ENCODE peak calls at places on chromosomes 6 and 20, in eight cellular contexts. G is mesothelial cell of epicardium, C is OCI-LY7, N is left ventricle myocardium inferior, J is transverse colon, K is glutamatergic neuron, R is epithelial cell of esophagus, Z is PC-9. A is an unnamed sample.
A peak's percentile ranks its signal among the peaks of the same experiment; 100 is the strongest.

GRCh38 chr6:99026135-99026534 is 78.4 kb upstream of the FBXL4 start:
- DNase-seq in G (no peak), C (peak; percentile 67), N (no peak), J (no peak), K (no peak), R (peak; percentile 85), Z (no peak), A (no peak)

GRCh38 chr20:47568019-47568418 is 66.3 kb downstream of the NCOA3 start:
- DNase-seq in G (no peak), C (no peak), N (no peak), J (peak; percentile 26), K (no peak), R (no peak), Z (peak; percentile 71), A (no peak)

GRCh38 chr6:106553440-106553839 is 75.9 kb downstream of the RTN4IP1 start:
- DNase-seq in G (no peak), C (no peak), N (no peak), J (no peak), K (no peak), R (peak; percentile 69), Z (no peak), A (no peak)

GRCh38 chr6:122651604-122652003 is 41.4 kb downstream of the PKIB start:
- DNase-seq in G (no peak), C (no peak), N (no peak), J (no peak), K (no peak), R (no peak), Z (no peak), A (no peak)

GRCh38 chr6:82616386-82617028 is 252.9 kb downstream of the TPBG start:
- DNase-seq in G (no peak), C (no peak), N (no peak), J (no peak), K (no peak), R (peak; percentile 7), Z (no peak), A (no peak)

GRCh38 chr6:20991910-20992309 is 457.7 kb downstream of the CDKAL1 start:
- DNase-seq in G (no peak), C (no peak), N (no peak), J (no peak), K (no peak), R (no peak), Z (no peak), A (no peak)

GRCh38 chr6:117265425-117266266 is at the start of gene VGLL2:
- DNase-seq in G (peak; percentile 42), C (no peak), N (peak; percentile 27), J (peak; percentile 35), K (peak; percentile 77), R (peak; percentile 24), Z (no peak), A (peak; percentile 44)

GRCh38 chr6:28896505-28897392 is 27.0 kb downstream of the TRIM27 start:
- DNase-seq in G (no peak), C (peak; percentile 79), N (peak; percentile 44), J (peak; percentile 60), K (peak; percentile 64), R (peak; percentile 65), Z (peak; percentile 60), A (peak; percentile 51)

GRCh38 chr6:23245559-23245958 is 676.2 kb downstream of the HDGFL1 start:
- DNase-seq in G (no peak), C (no peak), N (no peak), J (no peak), K (no peak), R (no peak), Z (no peak), A (no peak)

GRCh38 chr6:56226946-56227879 is 20.2 kb downstream of the COL21A1 start:
- DNase-seq in G (no peak), C (no peak), N (no peak), J (no peak), K (no peak), R (no peak), Z (no peak), A (no peak)

GRCh38 chr20:884983-885952 is 30.9 kb downstream of the ANGPT4 start:
- DNase-seq in G (peak; percentile 39), C (no peak), N (peak; percentile 57), J (no peak), K (peak; percentile 83), R (peak; percentile 79), Z (no peak), A (no peak)

GRCh38 chr20:219290-220115 is 7.6 kb upstream of the DEFB129 start:
- DNase-seq in G (no peak), C (peak; percentile 27), N (no peak), J (no peak), K (no peak), R (peak; percentile 44), Z (no peak), A (peak; percentile 8)

GRCh38 chr6:84835340-84835739 is 70.9 kb upstream of the TBX18 start:
- DNase-seq in G (no peak), C (no peak), N (no peak), J (no peak), K (no peak), R (no peak), Z (no peak), A (no peak)

GRCh38 chr6:36692220-36692619 is 5.4 kb upstream of the RAB44 start:
- DNase-seq in G (no peak), C (peak; percentile 85), N (no peak), J (peak; percentile 38), K (no peak), R (no peak), Z (no peak), A (peak; percentile 74)

GRCh38 chr6:85113934-85114582 is 335.8 kb upstream of the NT5E start:
- DNase-seq in G (no peak), C (no peak), N (no peak), J (no peak), K (no peak), R (peak; percentile 39), Z (no peak), A (no peak)

GRCh38 chr6:44172759-44173500 is 14.3 kb downstream of the CAPN11 start:
- DNase-seq in G (peak; percentile 68), C (peak; percentile 82), N (peak; percentile 88), J (peak; percentile 87), K (peak; percentile 88), R (peak; percentile 77), Z (peak; percentile 74), A (peak; percentile 84)

DNA sequence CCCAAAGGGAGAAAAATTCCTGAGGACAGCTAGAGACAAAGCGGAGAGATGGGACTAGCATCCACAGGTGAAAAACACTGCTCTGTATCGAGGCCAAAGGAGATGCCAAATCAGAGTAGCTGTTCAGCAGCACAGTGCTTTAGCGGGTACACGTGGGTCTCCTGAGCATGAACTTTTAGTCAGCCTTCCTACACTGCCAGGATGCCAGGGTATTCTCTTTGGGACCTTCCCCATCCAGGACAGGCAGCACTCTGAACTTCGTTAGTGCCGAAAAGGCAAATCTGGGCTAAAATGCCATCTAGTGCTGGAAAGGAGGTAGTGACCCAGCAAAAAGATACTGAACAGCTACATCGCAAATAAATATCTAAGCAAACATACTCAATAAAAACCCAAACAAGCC is 64.9 kb downstream of the C6orf58 start:
- DNase-seq in G (no peak), C (peak; percentile 30), N (no peak), J (no peak), K (peak; percentile 15), R (peak; percentile 53), Z (peak; percentile 3), A (peak; percentile 49)
- TF ChIP-seq CTCF in G (peak; percentile 45), C (peak; percentile 77), N (peak; percentile 63), J (peak; percentile 54), K (peak; percentile 62), R (peak; percentile 83), Z (peak; percentile 85), A (peak; percentile 29)

DNA sequence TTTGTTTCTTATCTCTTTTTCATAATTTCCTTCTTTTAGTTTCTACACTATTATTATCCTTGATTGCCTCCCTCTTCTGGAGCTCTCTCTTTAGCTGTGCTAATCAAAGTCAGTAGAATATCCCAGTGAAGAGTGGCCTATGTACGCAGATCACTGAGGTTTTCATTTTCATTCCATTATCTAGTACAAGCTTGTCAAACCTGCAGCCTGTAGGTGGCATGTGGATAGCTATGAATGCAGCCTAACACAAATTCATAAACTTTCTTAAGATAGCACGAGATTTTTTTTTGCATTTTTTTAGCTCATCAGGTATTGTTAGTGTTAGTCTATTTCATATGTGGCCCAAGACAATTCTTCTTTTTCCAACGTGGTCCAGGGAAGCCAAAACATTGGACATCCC is 825.7 kb upstream of the MAP3K7 start:
- DNase-seq in G (no peak), C (no peak), N (no peak), J (no peak), K (no peak), R (no peak), Z (no peak), A (no peak)
- TF ChIP-seq CTCF in G (no peak), C (no peak), N (no peak), J (no peak), K (no peak), R (no peak), Z (no peak), A (no peak)

DNA sequence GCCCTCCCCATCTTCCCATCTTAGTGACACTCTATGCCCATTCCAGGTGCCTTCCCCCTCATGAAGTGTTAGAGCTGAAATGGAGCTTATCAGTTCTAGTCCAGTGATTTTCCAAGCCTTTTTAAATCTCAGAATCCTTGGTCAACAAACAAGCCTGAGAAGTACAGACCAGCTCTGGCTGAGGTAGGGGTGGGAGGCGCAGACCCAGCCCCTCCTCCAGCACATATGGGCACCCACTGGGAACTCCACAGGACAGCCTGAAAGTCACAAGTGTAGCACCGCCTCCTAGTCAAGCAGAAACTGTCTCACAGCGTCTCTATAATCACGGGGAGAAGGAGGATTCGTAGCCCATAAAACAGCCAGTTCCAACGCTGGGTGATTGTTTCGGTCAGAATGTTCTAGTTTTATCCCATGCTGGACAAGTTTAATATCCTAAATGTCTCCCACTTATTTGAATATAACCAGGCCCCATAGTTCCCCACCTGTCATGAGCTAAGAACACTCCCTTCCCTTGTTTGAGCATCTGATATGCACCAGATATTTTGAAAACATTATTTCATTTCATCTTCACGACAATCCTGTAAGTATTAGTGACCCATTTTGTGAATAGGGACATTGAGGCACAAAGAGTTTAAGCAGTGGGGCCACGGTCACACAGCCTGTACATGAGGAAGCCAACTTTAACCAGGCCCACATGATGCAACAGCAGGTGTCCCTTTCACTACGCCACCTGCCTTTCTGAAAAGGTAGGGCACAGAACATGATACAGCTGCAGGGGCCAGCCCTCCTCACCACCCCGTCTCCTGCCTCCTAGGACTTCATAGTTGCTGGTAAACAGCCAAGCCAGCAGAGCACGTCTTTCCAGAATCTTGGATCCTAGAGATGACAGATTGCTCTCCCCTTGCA is 40.1 kb downstream of the TRAF3IP2 start:
- DNase-seq in G (no peak), C (peak; percentile 86), N (no peak), J (no peak), K (no peak), R (peak; percentile 49), Z (no peak), A (peak; percentile 58)
- TF ChIP-seq CTCF in G (no peak), C (peak; percentile 73), N (no peak), J (peak; percentile 28), K (no peak), R (peak; percentile 52), Z (peak; percentile 28), A (peak; percentile 18)

DNA sequence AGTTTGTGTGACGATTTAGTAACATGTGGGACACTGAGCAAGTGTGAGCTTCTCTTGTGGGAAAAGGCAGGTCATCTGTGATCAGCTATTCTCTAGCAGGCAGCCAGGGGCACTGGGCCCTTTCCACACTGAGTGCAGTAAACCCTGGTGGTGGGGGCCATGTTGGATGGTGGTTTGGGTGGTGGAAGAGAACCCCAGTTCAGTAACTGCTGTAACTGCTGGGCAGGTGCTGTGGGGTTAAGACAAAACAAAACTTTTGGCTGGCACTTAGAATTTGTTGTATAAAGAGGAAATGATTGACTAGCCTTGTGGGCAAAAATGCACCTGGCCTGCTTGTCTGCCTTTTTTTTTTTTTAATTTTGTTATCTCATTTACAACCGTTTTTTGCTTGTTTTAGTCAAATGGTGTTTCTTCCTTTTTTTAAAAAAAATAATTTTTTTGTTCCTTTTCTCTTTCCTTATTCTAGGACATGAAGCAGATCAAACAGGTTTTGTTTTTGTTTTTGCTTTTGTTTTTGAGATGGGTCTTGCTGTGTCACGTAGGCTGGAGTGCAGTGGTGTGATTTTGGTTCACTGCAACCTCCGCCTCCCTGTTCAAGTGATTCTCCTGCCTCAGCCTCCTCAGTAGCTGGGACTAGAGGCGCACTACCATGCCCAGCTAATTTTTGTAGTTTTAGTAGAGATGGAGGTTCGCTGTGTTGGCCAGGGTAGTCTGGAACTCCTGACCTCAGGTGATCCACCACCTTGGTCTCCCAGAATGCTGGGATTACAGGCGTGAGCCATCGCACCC is 59.8 kb downstream of the IGF2R start:
- DNase-seq in G (no peak), C (peak; percentile 54), N (no peak), J (no peak), K (no peak), R (no peak), Z (no peak), A (no peak)
- TF ChIP-seq CTCF in G (no peak), C (no peak), N (peak; percentile 18), J (no peak), K (no peak), R (no peak), Z (no peak), A (no peak)

A was measured in GM20000.